ENCODE peak calls at places on chromosomes 3 and 15, in four cellular contexts. Z is upper lobe of right lung, T is H1, L is heart left ventricle. S is an unnamed sample.

GRCh38 chr3:181696641-181697230 is 15.0 kb upstream of the SOX2 start:
- DNase-seq in Z (no peak), T (no peak), L (no peak), S (no peak)

GRCh38 chr3:32293908-32294307 is 55.4 kb downstream of the CMTM8 start:
- DNase-seq in Z (no peak), T (no peak), L (no peak), S (no peak)

GRCh38 chr3:141241248-141242034 is 9.8 kb downstream of the PXYLP1 start:
- DNase-seq in Z (no peak), T (no peak), L (peak; percentile 82), S (peak; percentile 50)

GRCh38 chr3:16824085-16824696 is 60.6 kb upstream of the PLCL2 start:
- DNase-seq in Z (no peak), T (no peak), L (no peak), S (no peak)

GRCh38 chr15:73624530-73624929 is 8.7 kb downstream of the NPTN start:
- DNase-seq in Z (no peak), T (no peak), L (no peak), S (no peak)

GRCh38 chr3:177946965-177947364 is 589.3 kb upstream of the KCNMB2 start:
- DNase-seq in Z (no peak), T (no peak), L (no peak), S (no peak)

GRCh38 chr3:70728311-70728710 is 415.9 kb upstream of the MDFIC2 start:
- DNase-seq in Z (no peak), T (no peak), L (no peak), S (no peak)

GRCh38 chr3:63943678-63944077 is 31.5 kb upstream of the SCAANT1 start:
- DNase-seq in Z (no peak), T (no peak), L (no peak), S (no peak)

GRCh38 chr3:8223766-8224165 is 277.9 kb upstream of the LMCD1 start:
- DNase-seq in Z (no peak), T (no peak), L (peak; percentile 27), S (no peak)

GRCh38 chr15:92098869-92099268 is 245.4 kb downstream of the SLCO3A1 start:
- DNase-seq in Z (no peak), T (no peak), L (peak; percentile 67), S (no peak)

GRCh38 chr3:158101330-158102218 is 4.6 kb downstream of the SHOX2 start:
- DNase-seq in Z (no peak), T (no peak), L (no peak), S (no peak)

GRCh38 chr15:49831206-49831965 is 210.5 kb downstream of the DTWD1 start:
- DNase-seq in Z (no peak), T (no peak), L (peak; percentile 42), S (peak; percentile 65)

GRCh38 chr3:196757876-196758739 is 18.5 kb downstream of the PAK2 start:
- DNase-seq in Z (no peak), T (no peak), L (no peak), S (no peak)

GRCh38 chr3:20683912-20684311 is 497.9 kb upstream of the SGO1 start:
- DNase-seq in Z (no peak), T (no peak), L (peak; percentile 26), S (no peak)

GRCh38 chr3:42839616-42840015 is 30.4 kb downstream of the ACKR2 start:
- DNase-seq in Z (no peak), T (no peak), L (peak; percentile 46), S (no peak)
- TF ChIP-seq CTCF in Z (peak; percentile 67), T (peak; percentile 96), L (peak; percentile 72), S (peak; percentile 80)

DNA sequence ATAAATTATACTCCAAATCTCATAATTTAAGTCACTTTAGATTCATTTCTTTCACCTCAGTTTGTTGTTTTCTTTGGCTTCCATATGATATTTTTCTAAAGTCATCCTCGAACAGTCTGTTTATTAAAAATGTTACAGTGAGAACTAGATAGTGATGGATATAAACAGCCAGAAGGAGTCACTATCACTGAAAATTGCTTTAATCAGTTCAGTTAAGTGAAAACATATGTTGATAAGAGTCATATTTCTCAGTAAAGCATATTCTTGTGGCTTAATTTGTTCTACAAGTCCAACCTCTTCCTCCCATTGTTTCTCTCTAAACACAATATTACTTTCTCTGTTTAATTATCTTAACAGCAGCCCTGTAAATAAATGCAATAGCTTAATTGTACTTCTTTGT is 427.5 kb upstream of the ALCAM start:
- DNase-seq in Z (no peak), T (no peak), L (no peak), S (no peak)
- TF ChIP-seq CTCF in Z (no peak), T (no peak), L (no peak), S (no peak)

DNA sequence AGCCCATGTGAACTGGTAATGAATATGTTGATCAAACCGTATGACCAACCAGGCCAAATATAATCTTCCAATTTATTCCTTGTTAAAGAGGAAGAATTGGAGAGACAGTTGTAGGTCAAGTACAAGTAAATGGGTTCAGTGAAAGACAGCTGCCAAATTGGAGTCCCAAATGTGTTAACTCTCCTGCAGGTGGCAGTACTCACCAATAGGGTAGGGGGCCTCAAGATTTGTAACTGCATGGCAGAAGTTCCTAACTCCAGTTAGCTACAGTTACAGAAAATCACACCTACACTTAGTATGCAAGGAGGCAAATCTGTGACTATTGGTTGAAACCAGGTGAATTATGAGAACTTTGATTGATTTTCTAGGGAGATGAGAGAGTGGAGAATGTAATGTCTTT is 278.0 kb downstream of the ZBBX start:
- DNase-seq in Z (no peak), T (no peak), L (no peak), S (no peak)
- TF ChIP-seq CTCF in Z (no peak), T (peak; percentile 73), L (no peak), S (peak; percentile 6)

GRCh38 chr15:57306944-57307411 is 69.3 kb upstream of the CGNL1 start:
- DNase-seq in Z (no peak), T (no peak), L (no peak), S (no peak)
- TF ChIP-seq CTCF in Z (peak; percentile 4), T (no peak), L (no peak), S (no peak)

GRCh38 chr15:64164436-64164835 is 1.6 kb upstream of the PPIB start:
- DNase-seq in Z (no peak), T (no peak), L (no peak), S (no peak)

GRCh38 chr15:64161688-64162477 is 939 bp downstream of the PPIB start:
- DNase-seq in Z (no peak), T (no peak), L (no peak), S (no peak)

GRCh38 chr15:64162478-64162868 is 349 bp downstream of the PPIB start:
- DNase-seq in Z (no peak), T (no peak), L (no peak), S (no peak)

GRCh38 chr15:64163662-64164362 is 990 bp upstream of the PPIB start:
- DNase-seq in Z (no peak), T (no peak), L (peak; percentile 52), S (no peak)

GRCh38 chr15:64162869-64163661 is at the start of gene PPIB:
- DNase-seq in Z (peak; percentile 100), T (peak; percentile 93), L (peak; percentile 99), S (peak; percentile 99)
- TF ChIP-seq CTCF in Z (peak; percentile 51), T (peak; percentile 57), L (no peak), S (peak; percentile 33)

S was measured in psoas muscle.